ENCODE peak calls at places on chromosomes 1 and 21, in seven cellular contexts. One of them, this sample, is unnamed.
A peak's percentile ranks its signal among the peaks of the same experiment; 100 is the strongest.

GRCh38 chr1:52239708-52240001 is 97.8 kb downstream of the ZFYVE9 start:
- DNase-seq in AG04450: no peak
- DNase-seq in heart left ventricle: no peak
- DNase-seq in body of pancreas: no peak
- DNase-seq in tibial nerve: no peak
- DNase-seq in spleen: no peak
- DNase-seq in GM23338: no peak
- DNase-seq in this sample: no peak

GRCh38 chr1:24074817-24075725 is 36.9 kb downstream of the MYOM3 start:
- DNase-seq in heart left ventricle: peak; percentile 21
- DNase-seq in AG04450: no peak
- DNase-seq in GM23338: peak; percentile 8
- DNase-seq in spleen: no peak
- DNase-seq in body of pancreas: no peak
- DNase-seq in tibial nerve: no peak
- DNase-seq in this sample: no peak

GRCh38 chr1:106676021-106676420 is 380.5 kb upstream of the PRMT6 start:
- DNase-seq in spleen: no peak
- DNase-seq in body of pancreas: no peak
- DNase-seq in GM23338: no peak
- DNase-seq in AG04450: no peak
- DNase-seq in heart left ventricle: no peak
- DNase-seq in tibial nerve: no peak
- DNase-seq in this sample: peak; percentile 6

GRCh38 chr1:25916460-25916859 is 10.2 kb upstream of the STMN1 start:
- DNase-seq in body of pancreas: no peak
- DNase-seq in spleen: no peak
- DNase-seq in AG04450: no peak
- DNase-seq in tibial nerve: no peak
- DNase-seq in heart left ventricle: no peak
- DNase-seq in GM23338: no peak
- DNase-seq in this sample: no peak

GRCh38 chr1:216600730-216601426 is 122.4 kb downstream of the ESRRG start:
- DNase-seq in GM23338: peak; percentile 89
- DNase-seq in heart left ventricle: peak; percentile 83
- DNase-seq in tibial nerve: peak; percentile 59
- DNase-seq in AG04450: peak; percentile 38
- DNase-seq in spleen: peak; percentile 82
- DNase-seq in body of pancreas: peak; percentile 74
- DNase-seq in this sample: peak; percentile 48

GRCh38 chr1:182588460-182589396 is at the start of gene RNASEL:
- DNase-seq in tibial nerve: peak; percentile 76
- DNase-seq in AG04450: peak; percentile 6
- DNase-seq in GM23338: peak; percentile 73
- DNase-seq in body of pancreas: peak; percentile 73
- DNase-seq in heart left ventricle: peak; percentile 82
- DNase-seq in spleen: peak; percentile 93
- DNase-seq in this sample: no peak

GRCh38 chr1:232459087-232459486 is 170.8 kb downstream of the SIPA1L2 start:
- DNase-seq in GM23338: no peak
- DNase-seq in tibial nerve: no peak
- DNase-seq in AG04450: no peak
- DNase-seq in body of pancreas: no peak
- DNase-seq in heart left ventricle: no peak
- DNase-seq in spleen: no peak
- DNase-seq in this sample: no peak

GRCh38 chr1:92854386-92854785 is 22.5 kb downstream of the RPL5 start:
- DNase-seq in GM23338: no peak
- DNase-seq in AG04450: no peak
- DNase-seq in body of pancreas: no peak
- DNase-seq in tibial nerve: no peak
- DNase-seq in spleen: no peak
- DNase-seq in heart left ventricle: no peak
- DNase-seq in this sample: no peak

GRCh38 chr1:150259758-150260669 is 2.4 kb downstream of the CA14 start:
- DNase-seq in tibial nerve: no peak
- DNase-seq in GM23338: peak; percentile 97
- DNase-seq in AG04450: no peak
- DNase-seq in spleen: no peak
- DNase-seq in heart left ventricle: no peak
- DNase-seq in body of pancreas: peak; percentile 61
- DNase-seq in this sample: no peak

GRCh38 chr1:91278754-91279153 is 125.9 kb downstream of the HFM1 start:
- DNase-seq in body of pancreas: no peak
- DNase-seq in tibial nerve: no peak
- DNase-seq in heart left ventricle: no peak
- DNase-seq in AG04450: no peak
- DNase-seq in spleen: no peak
- DNase-seq in GM23338: peak; percentile 67
- DNase-seq in this sample: peak; percentile 18

GRCh38 chr1:112672009-112672408 is 2.5 kb upstream of the MOV10 start:
- DNase-seq in spleen: no peak
- DNase-seq in tibial nerve: no peak
- DNase-seq in GM23338: peak; percentile 85
- DNase-seq in body of pancreas: no peak
- DNase-seq in AG04450: no peak
- DNase-seq in heart left ventricle: no peak
- DNase-seq in this sample: no peak

GRCh38 chr1:77706321-77706720 is 23.9 kb upstream of the ZZZ3 start:
- DNase-seq in AG04450: no peak
- DNase-seq in body of pancreas: no peak
- DNase-seq in GM23338: no peak
- DNase-seq in heart left ventricle: no peak
- DNase-seq in spleen: no peak
- DNase-seq in tibial nerve: no peak
- DNase-seq in this sample: no peak

DNA sequence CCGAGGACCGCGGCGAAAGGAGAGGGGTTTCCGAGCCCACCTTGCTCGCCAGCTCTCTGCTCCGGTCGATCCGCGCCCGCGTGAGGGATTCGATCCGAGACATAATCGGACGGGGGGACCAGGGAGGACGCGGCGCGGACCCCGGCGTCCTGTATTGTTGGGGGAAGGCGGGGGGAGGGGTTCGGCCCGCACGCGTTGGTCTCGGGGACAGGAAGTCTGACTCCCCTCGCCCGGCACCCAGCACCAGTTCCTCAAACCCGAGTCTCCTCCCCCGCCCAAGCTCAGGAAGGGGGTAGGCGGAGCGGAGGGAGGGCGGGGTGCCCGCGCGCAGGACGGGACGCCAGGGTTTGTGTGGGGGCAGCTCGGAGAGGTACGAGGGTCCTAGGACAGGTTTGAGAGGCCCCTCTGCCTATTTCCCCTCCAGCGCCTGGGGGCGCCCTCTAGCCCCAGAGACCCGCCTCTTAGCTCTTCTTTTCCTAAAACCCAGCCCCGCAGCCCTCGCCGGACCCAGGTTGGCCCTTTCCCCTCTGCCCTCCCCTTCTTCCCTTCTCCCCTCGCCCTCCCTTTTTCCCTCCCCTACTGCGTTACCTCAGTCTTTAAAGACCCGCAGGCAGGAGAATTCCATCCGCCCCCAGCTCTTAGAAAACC is at the start of gene ARHGEF2:
- DNase-seq in spleen: peak; percentile 98
- DNase-seq in heart left ventricle: peak; percentile 92
- DNase-seq in tibial nerve: peak; percentile 77
- DNase-seq in body of pancreas: peak; percentile 55
- DNase-seq in AG04450: no peak
- DNase-seq in GM23338: peak; percentile 97
- DNase-seq in this sample: no peak
- TF ChIP-seq CTCF in spleen: no peak
- TF ChIP-seq CTCF in heart left ventricle: peak; percentile 51
- TF ChIP-seq CTCF in tibial nerve: peak; percentile 25
- TF ChIP-seq CTCF in body of pancreas: no peak
- TF ChIP-seq CTCF in AG04450: peak; percentile 43
- TF ChIP-seq CTCF in GM23338: peak; percentile 54
- TF ChIP-seq CTCF in this sample: peak; percentile 41

GRCh38 chr1:183842817-183843187 is 37.9 kb downstream of the RGL1 start:
- DNase-seq in body of pancreas: no peak
- DNase-seq in GM23338: no peak
- DNase-seq in AG04450: no peak
- DNase-seq in heart left ventricle: no peak
- DNase-seq in tibial nerve: no peak
- DNase-seq in spleen: no peak
- DNase-seq in this sample: no peak
- H3K4me3 ChIP-seq in body of pancreas: no peak overlapping the region
- H3K4me3 ChIP-seq in GM23338: no peak overlapping the region
- H3K4me3 ChIP-seq in AG04450: peak overlapping the region; percentile 18
- H3K4me3 ChIP-seq in heart left ventricle: peak overlapping the region; percentile 13
- H3K4me3 ChIP-seq in tibial nerve: no peak overlapping the region
- H3K4me3 ChIP-seq in spleen: peak overlapping the region; percentile 11
- H3K4me3 ChIP-seq in this sample: no peak overlapping the region

GRCh38 chr1:164092603-164093353 is 466.2 kb upstream of the PBX1 start:
- DNase-seq in body of pancreas: no peak
- DNase-seq in AG04450: no peak
- DNase-seq in heart left ventricle: no peak
- DNase-seq in GM23338: peak; percentile 40
- DNase-seq in spleen: no peak
- DNase-seq in tibial nerve: no peak
- DNase-seq in this sample: no peak
- TF ChIP-seq CTCF in body of pancreas: no peak
- TF ChIP-seq CTCF in AG04450: peak; percentile 34
- TF ChIP-seq CTCF in heart left ventricle: peak; percentile 29
- TF ChIP-seq CTCF in GM23338: peak; percentile 68
- TF ChIP-seq CTCF in spleen: no peak
- TF ChIP-seq CTCF in tibial nerve: no peak
- TF ChIP-seq CTCF in this sample: no peak

GRCh38 chr1:36150296-36151132 is 1.2 kb upstream of the TRAPPC3 start:
- DNase-seq in AG04450: peak; percentile 87
- DNase-seq in tibial nerve: peak; percentile 85
- DNase-seq in body of pancreas: peak; percentile 93
- DNase-seq in GM23338: peak; percentile 93
- DNase-seq in heart left ventricle: peak; percentile 94
- DNase-seq in spleen: peak; percentile 96
- DNase-seq in this sample: peak; percentile 85
- H3K4me3 ChIP-seq in AG04450: peak overlapping the region; percentile 43
- H3K4me3 ChIP-seq in tibial nerve: peak overlapping the region; percentile 21
- H3K4me3 ChIP-seq in body of pancreas: no peak overlapping the region
- H3K4me3 ChIP-seq in GM23338: peak overlapping the region; percentile 47
- H3K4me3 ChIP-seq in heart left ventricle: peak overlapping the region; percentile 9
- H3K4me3 ChIP-seq in spleen: peak overlapping the region; percentile 85
- H3K4me3 ChIP-seq in this sample: peak overlapping the region; percentile 21

GRCh38 chr1:226659641-226660040 is 79.4 kb downstream of the ITPKB start:
- DNase-seq in heart left ventricle: peak; percentile 49
- DNase-seq in AG04450: no peak
- DNase-seq in body of pancreas: no peak
- DNase-seq in GM23338: no peak
- DNase-seq in spleen: peak; percentile 63
- DNase-seq in tibial nerve: no peak
- DNase-seq in this sample: no peak

GRCh38 chr1:226658538-226659125 is 80.5 kb downstream of the ITPKB start:
- DNase-seq in spleen: peak; percentile 66
- DNase-seq in AG04450: no peak
- DNase-seq in tibial nerve: no peak
- DNase-seq in GM23338: no peak
- DNase-seq in heart left ventricle: peak; percentile 55
- DNase-seq in body of pancreas: no peak
- DNase-seq in this sample: no peak

GRCh38 chr1:226656601-226657277 is 82.3 kb downstream of the ITPKB start:
- DNase-seq in GM23338: no peak
- DNase-seq in body of pancreas: peak; percentile 87
- DNase-seq in tibial nerve: no peak
- DNase-seq in spleen: peak; percentile 72
- DNase-seq in heart left ventricle: peak; percentile 34
- DNase-seq in AG04450: no peak
- DNase-seq in this sample: peak; percentile 67

GRCh38 chr1:226659136-226659535 is 79.9 kb downstream of the ITPKB start:
- DNase-seq in body of pancreas: no peak
- DNase-seq in heart left ventricle: no peak
- DNase-seq in GM23338: no peak
- DNase-seq in tibial nerve: no peak
- DNase-seq in AG04450: no peak
- DNase-seq in spleen: peak; percentile 74
- DNase-seq in this sample: no peak

GRCh38 chr1:226657788-226658537 is 81.1 kb downstream of the ITPKB start:
- DNase-seq in GM23338: no peak
- DNase-seq in heart left ventricle: peak; percentile 48
- DNase-seq in AG04450: no peak
- DNase-seq in body of pancreas: peak; percentile 52
- DNase-seq in tibial nerve: no peak
- DNase-seq in spleen: peak; percentile 60
- DNase-seq in this sample: no peak
- TF ChIP-seq CTCF in GM23338: no peak
- TF ChIP-seq CTCF in heart left ventricle: no peak
- TF ChIP-seq CTCF in AG04450: no peak
- TF ChIP-seq CTCF in body of pancreas: no peak
- TF ChIP-seq CTCF in tibial nerve: no peak
- TF ChIP-seq CTCF in spleen: no peak
- TF ChIP-seq CTCF in this sample: no peak

GRCh38 chr21:39381009-39381408 is 32.1 kb upstream of the HMGN1 start:
- DNase-seq in body of pancreas: no peak
- DNase-seq in heart left ventricle: no peak
- DNase-seq in GM23338: no peak
- DNase-seq in tibial nerve: no peak
- DNase-seq in spleen: no peak
- DNase-seq in AG04450: no peak
- DNase-seq in this sample: no peak
- H3K4me3 ChIP-seq in body of pancreas: peak overlapping the region; percentile 30
- H3K4me3 ChIP-seq in heart left ventricle: peak overlapping the region; percentile 99
- H3K4me3 ChIP-seq in GM23338: peak overlapping the region; percentile 82
- H3K4me3 ChIP-seq in tibial nerve: peak overlapping the region; percentile 66
- H3K4me3 ChIP-seq in spleen: peak overlapping the region; percentile 78
- H3K4me3 ChIP-seq in AG04450: peak overlapping the region; percentile 82
- H3K4me3 ChIP-seq in this sample: peak overlapping the region; percentile 90